ENCODE peak calls at places on chromosome 10, in six cellular contexts. A is IMR-90, N is mesendoderm, C is mesenchymal stem cell, M is H1, J is trophoblast cell. Y is an unnamed sample.

GRCh38 chr10:69802424-69803161 is 887 bp downstream of the COL13A1 start:
- DNase-seq in A (peak; percentile 56), N (peak; percentile 65), C (peak; percentile 73), M (peak; percentile 72), J (no peak), Y (peak; percentile 57)

GRCh38 chr10:12729885-12730284 is 271.6 kb downstream of the CCDC3 start:
- DNase-seq in A (no peak), N (peak; percentile 73), C (no peak), M (peak; percentile 88), J (peak; percentile 4), Y (no peak)

GRCh38 chr10:47278152-47278473 is 21.9 kb upstream of the GDF10 start:
- DNase-seq in A (no peak), N (no peak), C (no peak), M (no peak), J (no peak), Y (no peak)

GRCh38 chr10:111113961-111114830 is 37.4 kb downstream of the ADRA2A start:
- DNase-seq in A (no peak), N (no peak), C (no peak), M (no peak), J (no peak), Y (no peak)

GRCh38 chr10:131802156-131802915 is 98.5 kb upstream of the PPP2R2D start:
- DNase-seq in A (no peak), N (no peak), C (no peak), M (no peak), J (no peak), Y (no peak)

GRCh38 chr10:99685232-99686041 is 26.1 kb downstream of the ENTPD7 start:
- DNase-seq in A (no peak), N (no peak), C (no peak), M (no peak), J (no peak), Y (no peak)

GRCh38 chr10:15069230-15069629 is 19.3 kb downstream of the ACBD7 start:
- DNase-seq in A (no peak), N (no peak), C (peak; percentile 3), M (no peak), J (no peak), Y (no peak)

GRCh38 chr10:133100706-133101463 is 13.2 kb downstream of the ADGRA1 start:
- DNase-seq in A (no peak), N (peak; percentile 94), C (no peak), M (peak; percentile 94), J (no peak), Y (peak; percentile 89)

GRCh38 chr10:70715853-70716795 is 43.8 kb downstream of the ADAMTS14 start:
- DNase-seq in A (peak; percentile 34), N (peak; percentile 52), C (peak; percentile 78), M (no peak), J (peak; percentile 15), Y (no peak)

GRCh38 chr10:7915923-7916322 is 97.6 kb downstream of the TAF3 start:
- DNase-seq in A (peak; percentile 63), N (no peak), C (peak; percentile 26), M (no peak), J (no peak), Y (no peak)

GRCh38 chr10:58608356-58608755 is 95.7 kb downstream of the BICC1 start:
- DNase-seq in A (peak; percentile 55), N (no peak), C (no peak), M (no peak), J (no peak), Y (no peak)

GRCh38 chr10:91887075-91887899 is 22.0 kb downstream of the FGFBP3 start:
- DNase-seq in A (no peak), N (peak; percentile 96), C (peak; percentile 69), M (peak; percentile 90), J (no peak), Y (peak; percentile 93)

GRCh38 chr10:116691544-116692126 is 50.7 kb downstream of the HSPA12A start:
- DNase-seq in A (no peak), N (no peak), C (no peak), M (no peak), J (no peak), Y (no peak)

GRCh38 chr10:17665742-17666141 is 21.8 kb downstream of the STAM start:
- DNase-seq in A (peak; percentile 95), N (peak; percentile 45), C (peak; percentile 94), M (no peak), J (peak; percentile 71), Y (no peak)

GRCh38 chr10:23293973-23294372 is 50.6 kb downstream of the C10orf67 start:
- DNase-seq in A (no peak), N (no peak), C (no peak), M (no peak), J (no peak), Y (no peak)

GRCh38 chr10:59905066-59905734 is 1.2 kb downstream of the CCDC6 start:
- DNase-seq in A (peak; percentile 16), N (peak; percentile 79), C (peak; percentile 39), M (peak; percentile 70), J (no peak), Y (no peak)

GRCh38 chr10:74371696-74372095 is 220.7 kb downstream of the ADK start:
- DNase-seq in A (peak; percentile 51), N (no peak), C (no peak), M (no peak), J (no peak), Y (no peak)
- H3K4me3 ChIP-seq in A (no peak overlapping the region), N (no peak overlapping the region), C (no peak overlapping the region), M (no peak overlapping the region), J (no peak overlapping the region), Y (no peak overlapping the region)

GRCh38 chr10:101577121-101577871 is 10.8 kb downstream of the POLL start:
- DNase-seq in A (no peak), N (no peak), C (no peak), M (no peak), J (no peak), Y (no peak)
- H3K79me1 ChIP-seq in A (no peaks in the 10 kb centered on the region), N (no peaks in the 10 kb centered on the region), C (no peaks in the 10 kb centered on the region), M (no peaks in the 10 kb centered on the region), J (no peaks in the 10 kb centered on the region), Y (no peaks in the 10 kb centered on the region)

GRCh38 chr10:35135861-35136260 is 9.2 kb downstream of the CREM start:
- DNase-seq in A (peak; percentile 52), N (no peak), C (no peak), M (no peak), J (no peak), Y (no peak)
- H3K4me3 ChIP-seq in A (no peak overlapping the region), N (no peak overlapping the region), C (no peak overlapping the region), M (no peak overlapping the region), J (no peak overlapping the region), Y (no peak overlapping the region)

GRCh38 chr10:50360486-50360885 is 109.2 kb upstream of the ASAH2 start:
- DNase-seq in A (peak; percentile 62), N (no peak), C (peak; percentile 13), M (no peak), J (no peak), Y (no peak)

GRCh38 chr10:50358925-50359687 is 107.8 kb upstream of the ASAH2 start:
- DNase-seq in A (peak; percentile 18), N (no peak), C (no peak), M (no peak), J (no peak), Y (no peak)

GRCh38 chr10:50361946-50362345 is 110.6 kb upstream of the ASAH2 start:
- DNase-seq in A (no peak), N (no peak), C (no peak), M (no peak), J (no peak), Y (no peak)

GRCh38 chr10:50360077-50360476 is 108.8 kb upstream of the ASAH2 start:
- DNase-seq in A (no peak), N (no peak), C (no peak), M (no peak), J (no peak), Y (no peak)

GRCh38 chr10:50362547-50363125 is 111.3 kb upstream of the ASAH2 start:
- DNase-seq in A (peak; percentile 14), N (no peak), C (no peak), M (no peak), J (no peak), Y (no peak)
- H3K79me1 ChIP-seq in A (peaks cover 33% of the 10 kb centered on the region), N (no peaks in the 10 kb centered on the region), C (peaks cover 5% of the 10 kb centered on the region), M (no peaks in the 10 kb centered on the region), J (no peaks in the 10 kb centered on the region), Y (no peaks in the 10 kb centered on the region)

GRCh38 chr10:97738616-97739015 is 1.7 kb downstream of the ZFYVE27 start:
- DNase-seq in A (no peak), N (no peak), C (no peak), M (no peak), J (no peak), Y (no peak)
- H3K4me3 ChIP-seq in A (no peak overlapping the region), N (no peak overlapping the region), C (peak overlapping the region; percentile 97), M (peak overlapping the region; percentile 87), J (no peak overlapping the region), Y (no peak overlapping the region)

GRCh38 chr10:72834183-72834825 is 59.2 kb upstream of the OIT3 start:
- DNase-seq in A (peak; percentile 76), N (peak; percentile 68), C (peak; percentile 76), M (no peak), J (peak; percentile 16), Y (peak; percentile 29)

GRCh38 chr10:72832701-72833100 is 60.8 kb upstream of the OIT3 start:
- DNase-seq in A (peak; percentile 5), N (no peak), C (peak; percentile 57), M (no peak), J (no peak), Y (no peak)

GRCh38 chr10:72830625-72831024 is 62.9 kb upstream of the OIT3 start:
- DNase-seq in A (no peak), N (no peak), C (no peak), M (no peak), J (no peak), Y (no peak)

GRCh38 chr10:72828294-72828693 is 65.2 kb upstream of the OIT3 start:
- DNase-seq in A (no peak), N (no peak), C (no peak), M (no peak), J (no peak), Y (no peak)

GRCh38 chr10:72831696-72832355 is 61.7 kb upstream of the OIT3 start:
- DNase-seq in A (peak; percentile 26), N (no peak), C (no peak), M (no peak), J (peak; percentile 11), Y (no peak)
- H3K79me1 ChIP-seq in A (peaks cover 39% of the 10 kb centered on the region), N (peaks cover 2% of the 10 kb centered on the region), C (peaks cover 8% of the 10 kb centered on the region), M (no peaks in the 10 kb centered on the region), J (no peaks in the 10 kb centered on the region), Y (no peaks in the 10 kb centered on the region)

GRCh38 chr10:26698909-26699308 is 1.4 kb downstream of the PDSS1 start:
- DNase-seq in A (no peak), N (no peak), C (no peak), M (no peak), J (no peak), Y (no peak)
- H3K4me3 ChIP-seq in A (no peak overlapping the region), N (no peak overlapping the region), C (peak overlapping the region; percentile 91), M (peak overlapping the region; percentile 91), J (no peak overlapping the region), Y (peak overlapping the region; percentile 85)

DNA sequence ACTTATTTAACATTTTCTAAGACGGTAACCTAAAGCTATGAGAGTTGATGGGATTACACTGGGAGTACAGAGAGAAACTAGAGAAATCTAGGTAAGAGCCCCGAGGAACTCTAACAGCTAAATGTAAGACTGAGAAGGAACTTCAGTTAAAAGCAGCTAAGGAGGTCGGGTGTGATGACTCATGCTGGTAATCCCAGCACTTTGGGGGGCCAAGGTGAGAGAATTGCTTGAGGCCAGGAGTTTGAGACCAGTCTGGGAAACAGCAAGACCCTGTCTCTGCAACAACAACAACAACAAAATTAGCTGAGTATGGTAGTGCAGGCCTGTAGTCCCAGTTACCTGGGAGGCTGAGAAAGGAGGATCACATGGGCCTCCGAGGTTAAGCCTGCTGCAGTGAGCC is 24.0 kb downstream of the FRA10AC1 start:
- DNase-seq in A (no peak), N (peak; percentile 82), C (no peak), M (no peak), J (no peak), Y (no peak)
- H3K79me1 ChIP-seq in A (no peaks in the 10 kb centered on the region), N (no peaks in the 10 kb centered on the region), C (peaks cover 5% of the 10 kb centered on the region), M (no peaks in the 10 kb centered on the region), J (no peaks in the 10 kb centered on the region), Y (no peaks in the 10 kb centered on the region)

Y was measured in neuronal stem cell.